ENCODE peak calls at places on chromosome 2, in nine cellular contexts. R is fibroblast of mammary gland, G is heart left ventricle, B is A549, U is Peyer's patch, P is kidney epithelial cell, C is HL-60, Z is tibial artery, I is fibroblast of lung. S is an unnamed sample.

GRCh38 chr2:113124181-113124961 is 3.0 kb upstream of the IL1RN start:
- DNase-seq in R (peak; percentile 53), G (no peak), B (no peak), U (no peak), P (no peak), C (no peak), Z (no peak), I (peak; percentile 34), S (peak; percentile 33)

GRCh38 chr2:83394134-83394965 is 1064.7 kb downstream of the SUCLG1 start:
- DNase-seq in R (no peak), G (no peak), B (no peak), U (no peak), P (no peak), C (no peak), Z (no peak), I (no peak), S (no peak)

GRCh38 chr2:218879881-218880748 is 537 bp upstream of the WNT10A start:
- DNase-seq in R (no peak), G (no peak), B (no peak), U (peak; percentile 96), P (no peak), C (no peak), Z (no peak), I (no peak), S (no peak)

GRCh38 chr2:120867290-120868231 is 131.9 kb downstream of the GLI2 start:
- DNase-seq in R (peak; percentile 70), G (peak; percentile 72), B (peak; percentile 49), U (peak; percentile 24), P (no peak), C (no peak), Z (peak; percentile 90), I (peak; percentile 88), S (peak; percentile 75)

GRCh38 chr2:128531856-128532255 is 213.2 kb upstream of the HS6ST1 start:
- DNase-seq in R (peak; percentile 25), G (no peak), B (no peak), U (no peak), P (no peak), C (no peak), Z (no peak), I (no peak), S (no peak)

GRCh38 chr2:239459581-239459980 is 58.8 kb upstream of the HDAC4 start:
- DNase-seq in R (no peak), G (no peak), B (no peak), U (no peak), P (no peak), C (no peak), Z (no peak), I (no peak), S (no peak)

GRCh38 chr2:134154269-134154668 is 99.6 kb upstream of the MGAT5 start:
- DNase-seq in R (no peak), G (no peak), B (no peak), U (peak; percentile 72), P (no peak), C (no peak), Z (peak; percentile 25), I (no peak), S (no peak)

GRCh38 chr2:237570776-237571335 is 4.5 kb downstream of the PRLH start:
- DNase-seq in R (no peak), G (no peak), B (no peak), U (no peak), P (no peak), C (no peak), Z (no peak), I (no peak), S (no peak)

GRCh38 chr2:134253117-134253704 is 661 bp upstream of the MGAT5 start:
- DNase-seq in R (no peak), G (no peak), B (no peak), U (no peak), P (no peak), C (no peak), Z (no peak), I (no peak), S (no peak)

GRCh38 chr2:85506768-85507181 is 32.2 kb upstream of the MAT2A start:
- DNase-seq in R (peak; percentile 64), G (no peak), B (no peak), U (no peak), P (no peak), C (no peak), Z (no peak), I (peak; percentile 68), S (no peak)

GRCh38 chr2:235494716-235495372 is 1.0 kb downstream of the AGAP1 start:
- DNase-seq in R (peak; percentile 34), G (peak; percentile 29), B (peak; percentile 50), U (no peak), P (no peak), C (no peak), Z (peak; percentile 36), I (peak; percentile 63), S (peak; percentile 48)

GRCh38 chr2:37903009-37903408 is 22.1 kb upstream of the RMDN2 start:
- DNase-seq in R (no peak), G (no peak), B (no peak), U (no peak), P (no peak), C (no peak), Z (no peak), I (no peak), S (no peak)

GRCh38 chr2:191352536-191352935 is 107.3 kb downstream of the MYO1B start:
- DNase-seq in R (peak; percentile 82), G (no peak), B (no peak), U (no peak), P (no peak), C (no peak), Z (no peak), I (peak; percentile 92), S (peak; percentile 87)

GRCh38 chr2:135819211-135819610 is 17.8 kb downstream of the LCT start:
- DNase-seq in R (peak; percentile 45), G (no peak), B (peak; percentile 47), U (no peak), P (no peak), C (peak; percentile 53), Z (no peak), I (peak; percentile 59), S (peak; percentile 44)

GRCh38 chr2:192978317-192978874 is 783.7 kb upstream of the TMEFF2 start:
- DNase-seq in R (no peak), G (no peak), B (no peak), U (no peak), P (no peak), C (no peak), Z (no peak), I (no peak), S (no peak)

GRCh38 chr2:23677836-23678235 is 249.1 kb downstream of the ATAD2B start:
- DNase-seq in R (no peak), G (no peak), B (no peak), U (no peak), P (no peak), C (no peak), Z (no peak), I (peak; percentile 58), S (no peak)

GRCh38 chr2:23670245-23670592 is 256.7 kb downstream of the ATAD2B start:
- DNase-seq in R (no peak), G (no peak), B (no peak), U (no peak), P (no peak), C (no peak), Z (no peak), I (no peak), S (no peak)

GRCh38 chr2:23669413-23670244 is 257.3 kb downstream of the ATAD2B start:
- DNase-seq in R (peak; percentile 80), G (peak; percentile 82), B (no peak), U (no peak), P (peak; percentile 29), C (no peak), Z (peak; percentile 84), I (peak; percentile 23), S (peak; percentile 18)

GRCh38 chr2:23673082-23673481 is 253.8 kb downstream of the ATAD2B start:
- DNase-seq in R (no peak), G (no peak), B (no peak), U (no peak), P (no peak), C (no peak), Z (no peak), I (no peak), S (no peak)

GRCh38 chr2:23673830-23674679 is 252.9 kb downstream of the ATAD2B start:
- DNase-seq in R (no peak), G (no peak), B (no peak), U (no peak), P (no peak), C (no peak), Z (no peak), I (no peak), S (no peak)
- H3K4me3 ChIP-seq in R (no peak overlapping the region), G (no peak overlapping the region), B (no peak overlapping the region), U (no peak overlapping the region), P (no peak overlapping the region), C (no peak overlapping the region), Z (no peak overlapping the region), I (no peak overlapping the region), S (no peak overlapping the region)

GRCh38 chr2:42893047-42893758 is 100.8 kb upstream of the HAAO start:
- DNase-seq in R (no peak), G (no peak), B (no peak), U (no peak), P (no peak), C (no peak), Z (no peak), I (no peak), S (no peak)
- TF ChIP-seq CTCF in R (no peak), G (no peak), B (no peak), U (no peak), P (no peak), C (no peak), Z (no peak), I (no peak), S (no peak)

GRCh38 chr2:100213595-100213994 is 71.2 kb upstream of the AFF3 start:
- DNase-seq in R (no peak), G (peak; percentile 65), B (no peak), U (no peak), P (no peak), C (no peak), Z (no peak), I (no peak), S (no peak)
- H3K4me3 ChIP-seq in R (no peak overlapping the region), G (no peak overlapping the region), B (no peak overlapping the region), U (no peak overlapping the region), P (no peak overlapping the region), C (no peak overlapping the region), Z (no peak overlapping the region), I (no peak overlapping the region), S (no peak overlapping the region)

GRCh38 chr2:73938761-73939352 is 12.2 kb downstream of the DGUOK start:
- DNase-seq in R (peak; percentile 78), G (no peak), B (no peak), U (no peak), P (no peak), C (no peak), Z (no peak), I (peak; percentile 94), S (peak; percentile 91)

GRCh38 chr2:73937899-73938298 is 11.2 kb downstream of the DGUOK start:
- DNase-seq in R (no peak), G (no peak), B (no peak), U (no peak), P (no peak), C (no peak), Z (no peak), I (no peak), S (no peak)

GRCh38 chr2:73937103-73937885 is 10.6 kb downstream of the DGUOK start:
- DNase-seq in R (no peak), G (no peak), B (no peak), U (no peak), P (no peak), C (no peak), Z (no peak), I (peak; percentile 85), S (peak; percentile 30)

GRCh38 chr2:73942664-73943063 is 16.0 kb downstream of the DGUOK start:
- DNase-seq in R (no peak), G (no peak), B (no peak), U (no peak), P (no peak), C (no peak), Z (no peak), I (no peak), S (no peak)

GRCh38 chr2:73939419-73939818 is 12.7 kb downstream of the DGUOK start:
- DNase-seq in R (peak; percentile 86), G (peak; percentile 16), B (peak; percentile 26), U (no peak), P (no peak), C (peak; percentile 43), Z (no peak), I (peak; percentile 72), S (peak; percentile 81)
- TF ChIP-seq CTCF in R (peak; percentile 34), G (peak; percentile 17), B (no peak), U (no peak), P (no peak), C (no peak), Z (no peak), I (peak; percentile 19), S (peak; percentile 31)

S was measured in AG10803.